ENCODE peak calls at places on chromosomes 12 and 14, in nine cellular contexts. One of them, this sample, is unnamed.

GRCh38 chr12:45051490-45052105 is 699 bp upstream of the DBX2 start:
- DNase-seq in breast epithelium: no peak
- DNase-seq in GM12878: no peak
- DNase-seq in A549: no peak
- DNase-seq in stomach: no peak
- DNase-seq in heart left ventricle: no peak
- DNase-seq in right lobe of liver: no peak
- DNase-seq in tibial nerve: no peak
- DNase-seq in uterus: no peak
- DNase-seq in this sample: no peak

GRCh38 chr14:54353266-54353665 is 43.5 kb upstream of the CDKN3 start:
- DNase-seq in heart left ventricle: no peak
- DNase-seq in GM12878: no peak
- DNase-seq in tibial nerve: no peak
- DNase-seq in right lobe of liver: no peak
- DNase-seq in breast epithelium: no peak
- DNase-seq in A549: no peak
- DNase-seq in stomach: no peak
- DNase-seq in uterus: no peak
- DNase-seq in this sample: no peak

GRCh38 chr14:45038865-45039264 is 45.1 kb upstream of the PRPF39 start:
- DNase-seq in A549: no peak
- DNase-seq in uterus: no peak
- DNase-seq in heart left ventricle: no peak
- DNase-seq in stomach: no peak
- DNase-seq in tibial nerve: no peak
- DNase-seq in right lobe of liver: no peak
- DNase-seq in breast epithelium: no peak
- DNase-seq in GM12878: no peak
- DNase-seq in this sample: no peak

GRCh38 chr12:68462799-68463198 is 130.6 kb upstream of the MDM1 start:
- DNase-seq in uterus: no peak
- DNase-seq in right lobe of liver: no peak
- DNase-seq in GM12878: no peak
- DNase-seq in heart left ventricle: no peak
- DNase-seq in A549: no peak
- DNase-seq in breast epithelium: no peak
- DNase-seq in tibial nerve: no peak
- DNase-seq in stomach: no peak
- DNase-seq in this sample: no peak

GRCh38 chr12:19981944-19982343 is 386.4 kb upstream of the PDE3A start:
- DNase-seq in A549: no peak
- DNase-seq in GM12878: no peak
- DNase-seq in right lobe of liver: no peak
- DNase-seq in stomach: no peak
- DNase-seq in uterus: no peak
- DNase-seq in heart left ventricle: no peak
- DNase-seq in tibial nerve: no peak
- DNase-seq in breast epithelium: no peak
- DNase-seq in this sample: no peak

GRCh38 chr12:130436741-130437501 is 99.2 kb downstream of the PIWIL1 start:
- DNase-seq in uterus: no peak
- DNase-seq in GM12878: no peak
- DNase-seq in tibial nerve: no peak
- DNase-seq in right lobe of liver: peak; percentile 41
- DNase-seq in breast epithelium: no peak
- DNase-seq in stomach: no peak
- DNase-seq in A549: no peak
- DNase-seq in heart left ventricle: no peak
- DNase-seq in this sample: peak; percentile 74

GRCh38 chr12:34198924-34199323 is 176.6 kb downstream of the ALG10 start:
- DNase-seq in GM12878: no peak
- DNase-seq in stomach: no peak
- DNase-seq in right lobe of liver: no peak
- DNase-seq in uterus: no peak
- DNase-seq in A549: no peak
- DNase-seq in breast epithelium: no peak
- DNase-seq in heart left ventricle: no peak
- DNase-seq in tibial nerve: no peak
- DNase-seq in this sample: no peak

GRCh38 chr12:86179855-86180254 is 76.3 kb downstream of the MGAT4C start:
- DNase-seq in breast epithelium: no peak
- DNase-seq in heart left ventricle: no peak
- DNase-seq in right lobe of liver: no peak
- DNase-seq in uterus: no peak
- DNase-seq in A549: no peak
- DNase-seq in tibial nerve: no peak
- DNase-seq in stomach: no peak
- DNase-seq in GM12878: no peak
- DNase-seq in this sample: no peak

GRCh38 chr14:34246206-34246605 is 215.8 kb downstream of the SPTSSA start:
- DNase-seq in A549: no peak
- DNase-seq in stomach: no peak
- DNase-seq in breast epithelium: no peak
- DNase-seq in GM12878: no peak
- DNase-seq in tibial nerve: no peak
- DNase-seq in heart left ventricle: no peak
- DNase-seq in right lobe of liver: no peak
- DNase-seq in uterus: no peak
- DNase-seq in this sample: no peak

GRCh38 chr12:45893240-45893639 is 97.1 kb downstream of the SCAF11 start:
- DNase-seq in uterus: no peak
- DNase-seq in A549: no peak
- DNase-seq in GM12878: no peak
- DNase-seq in breast epithelium: no peak
- DNase-seq in tibial nerve: no peak
- DNase-seq in heart left ventricle: no peak
- DNase-seq in right lobe of liver: no peak
- DNase-seq in stomach: no peak
- DNase-seq in this sample: no peak

DNA sequence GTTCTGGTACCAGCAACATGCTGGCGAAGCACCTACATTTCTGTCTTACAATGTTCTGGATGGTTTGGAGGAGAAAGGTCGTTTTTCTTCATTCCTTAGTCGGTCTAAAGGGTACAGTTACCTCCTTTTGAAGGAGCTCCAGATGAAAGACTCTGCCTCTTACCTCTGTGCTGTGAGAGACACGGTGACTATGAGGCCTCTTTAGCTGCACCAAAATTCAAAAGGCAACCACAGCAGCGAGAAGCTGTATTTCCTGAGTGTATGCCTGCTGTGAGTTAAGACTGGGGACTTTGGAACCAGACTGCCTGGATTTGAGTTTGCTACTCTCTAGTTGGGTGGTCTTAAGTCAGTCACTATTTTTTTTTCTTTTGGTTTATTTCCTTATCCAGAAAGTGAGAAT is 8.7 kb upstream of the OR10G2 start:
- DNase-seq in A549: no peak
- DNase-seq in stomach: no peak
- DNase-seq in GM12878: no peak
- DNase-seq in heart left ventricle: no peak
- DNase-seq in tibial nerve: no peak
- DNase-seq in right lobe of liver: no peak
- DNase-seq in breast epithelium: no peak
- DNase-seq in uterus: no peak
- DNase-seq in this sample: no peak
- TF ChIP-seq POLR2A in A549: no peak
- TF ChIP-seq POLR2A in stomach: no peak
- TF ChIP-seq POLR2A in GM12878: no peak
- TF ChIP-seq POLR2A in heart left ventricle: no peak
- TF ChIP-seq POLR2A in tibial nerve: no peak
- TF ChIP-seq POLR2A in right lobe of liver: no peak
- TF ChIP-seq POLR2A in breast epithelium: no peak
- TF ChIP-seq POLR2A in uterus: no peak
- TF ChIP-seq POLR2A in this sample: no peak

GRCh38 chr12:46958599-46959290 is 120.7 kb upstream of the PCED1B start:
- DNase-seq in heart left ventricle: no peak
- DNase-seq in A549: peak; percentile 41
- DNase-seq in stomach: no peak
- DNase-seq in right lobe of liver: no peak
- DNase-seq in breast epithelium: no peak
- DNase-seq in tibial nerve: no peak
- DNase-seq in uterus: no peak
- DNase-seq in GM12878: no peak
- DNase-seq in this sample: no peak

GRCh38 chr12:46952880-46953517 is 126.4 kb upstream of the PCED1B start:
- DNase-seq in GM12878: no peak
- DNase-seq in uterus: no peak
- DNase-seq in A549: no peak
- DNase-seq in right lobe of liver: no peak
- DNase-seq in tibial nerve: no peak
- DNase-seq in breast epithelium: no peak
- DNase-seq in heart left ventricle: no peak
- DNase-seq in stomach: no peak
- DNase-seq in this sample: no peak

GRCh38 chr12:46959484-46959883 is 119.9 kb upstream of the PCED1B start:
- DNase-seq in stomach: no peak
- DNase-seq in breast epithelium: no peak
- DNase-seq in GM12878: no peak
- DNase-seq in heart left ventricle: no peak
- DNase-seq in A549: peak; percentile 24
- DNase-seq in uterus: no peak
- DNase-seq in tibial nerve: no peak
- DNase-seq in right lobe of liver: no peak
- DNase-seq in this sample: no peak

GRCh38 chr12:46958093-46958492 is 121.3 kb upstream of the PCED1B start:
- DNase-seq in tibial nerve: no peak
- DNase-seq in heart left ventricle: no peak
- DNase-seq in GM12878: no peak
- DNase-seq in right lobe of liver: no peak
- DNase-seq in stomach: no peak
- DNase-seq in breast epithelium: no peak
- DNase-seq in uterus: no peak
- DNase-seq in A549: no peak
- DNase-seq in this sample: no peak

DNA sequence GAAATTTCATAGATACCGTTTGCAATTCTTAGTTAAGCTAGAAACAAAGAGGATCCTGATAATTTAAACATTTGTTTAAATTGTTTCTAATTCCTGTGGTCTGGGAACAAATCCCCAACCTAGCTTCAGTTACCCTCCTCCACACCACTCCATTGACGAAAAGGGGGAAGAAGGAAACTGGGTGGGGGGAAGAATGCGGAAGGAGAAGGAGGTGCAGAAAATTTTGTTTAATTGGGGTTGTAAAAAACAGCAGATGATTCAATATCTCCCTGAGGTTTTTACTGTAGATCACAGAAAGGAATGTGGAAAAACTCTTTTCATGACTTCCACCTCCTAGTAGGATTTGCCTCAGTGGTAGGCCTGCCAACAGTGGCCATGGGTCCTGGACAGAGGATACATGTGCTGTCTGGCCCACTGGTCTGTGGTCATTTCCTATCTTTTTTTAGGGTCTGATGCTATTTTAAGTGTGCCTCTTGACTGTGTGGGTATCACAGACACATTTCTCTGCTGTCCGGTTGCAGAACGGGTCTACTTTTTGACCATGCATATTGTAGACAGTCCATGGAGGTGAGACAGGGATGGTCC is 122.9 kb upstream of the PCED1B start:
- DNase-seq in GM12878: no peak
- DNase-seq in heart left ventricle: no peak
- DNase-seq in uterus: no peak
- DNase-seq in breast epithelium: no peak
- DNase-seq in right lobe of liver: no peak
- DNase-seq in tibial nerve: no peak
- DNase-seq in A549: no peak
- DNase-seq in stomach: no peak
- DNase-seq in this sample: no peak
- TF ChIP-seq CTCF in GM12878: no peak
- TF ChIP-seq CTCF in heart left ventricle: no peak
- TF ChIP-seq CTCF in uterus: no peak
- TF ChIP-seq CTCF in breast epithelium: no peak
- TF ChIP-seq CTCF in right lobe of liver: no peak
- TF ChIP-seq CTCF in tibial nerve: no peak
- TF ChIP-seq CTCF in A549: no peak
- TF ChIP-seq CTCF in stomach: no peak
- TF ChIP-seq CTCF in this sample: no peak

DNA sequence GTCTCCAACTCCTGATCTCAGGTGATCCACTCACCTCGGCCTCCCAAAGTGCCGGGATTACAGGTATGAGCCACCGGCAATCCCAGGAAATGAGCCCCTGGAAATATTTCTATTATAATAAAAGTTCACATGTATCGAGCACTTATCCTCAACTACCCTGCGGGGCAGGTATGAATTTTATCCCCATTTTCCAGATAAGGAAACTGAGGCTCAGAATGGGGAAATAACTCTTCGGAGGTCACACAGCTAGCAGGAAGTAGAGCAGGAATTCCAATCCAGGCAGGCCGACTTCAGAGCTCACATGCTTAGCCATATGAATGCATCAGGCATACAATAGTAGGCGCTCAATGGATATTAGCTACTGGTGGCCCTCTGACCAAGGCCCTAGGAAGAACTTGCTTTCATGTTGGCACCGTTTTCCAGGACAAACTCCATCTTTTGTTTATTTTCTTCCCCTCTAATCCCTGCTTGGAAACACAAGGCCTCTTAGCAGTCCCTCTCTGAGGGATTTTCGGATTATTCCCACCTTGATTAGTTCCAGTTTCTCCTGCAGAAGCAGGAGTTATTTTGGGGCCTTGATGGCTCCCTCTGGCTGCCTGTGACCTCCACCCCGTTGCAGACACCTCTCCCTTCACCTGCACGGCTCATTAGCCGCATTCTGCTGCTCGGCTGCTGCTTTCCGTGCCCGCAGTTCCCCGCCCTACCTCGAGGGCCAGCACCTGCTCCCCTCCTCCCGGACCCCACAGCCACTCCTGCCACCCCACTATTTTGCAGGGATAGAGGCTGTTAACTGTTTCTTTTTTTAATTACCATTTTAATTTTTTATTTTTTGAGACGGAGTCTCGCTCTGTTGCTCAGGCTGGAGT is 18.7 kb upstream of the POP5 start:
- DNase-seq in heart left ventricle: no peak
- DNase-seq in A549: no peak
- DNase-seq in stomach: no peak
- DNase-seq in breast epithelium: no peak
- DNase-seq in right lobe of liver: no peak
- DNase-seq in GM12878: no peak
- DNase-seq in tibial nerve: no peak
- DNase-seq in uterus: no peak
- DNase-seq in this sample: no peak
- TF ChIP-seq POLR2A in heart left ventricle: no peak
- TF ChIP-seq POLR2A in A549: no peak
- TF ChIP-seq POLR2A in stomach: no peak
- TF ChIP-seq POLR2A in breast epithelium: no peak
- TF ChIP-seq POLR2A in right lobe of liver: no peak
- TF ChIP-seq POLR2A in GM12878: no peak
- TF ChIP-seq POLR2A in tibial nerve: no peak
- TF ChIP-seq POLR2A in uterus: no peak
- TF ChIP-seq POLR2A in this sample: no peak

DNA sequence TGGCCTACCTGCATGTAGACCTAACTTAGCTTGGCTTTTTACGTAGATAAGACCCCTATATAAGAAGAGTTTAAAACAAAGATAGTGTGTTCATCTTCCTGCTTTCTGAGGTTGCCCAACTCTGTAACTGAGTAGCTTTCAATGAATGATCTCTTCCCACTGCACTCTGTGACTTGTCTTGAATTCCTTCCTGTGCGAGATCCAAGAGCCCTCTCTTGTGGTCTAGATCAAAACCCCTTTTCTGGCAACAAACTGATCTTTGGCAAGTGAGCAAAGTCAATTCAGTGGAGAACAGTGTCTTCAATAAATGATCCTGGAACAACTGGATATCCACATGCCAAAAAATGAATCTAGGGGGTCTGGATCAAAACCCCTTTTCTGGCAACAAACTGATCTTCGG is 8.4 kb downstream of the CFAP54 start:
- DNase-seq in breast epithelium: no peak
- DNase-seq in GM12878: no peak
- DNase-seq in uterus: no peak
- DNase-seq in A549: no peak
- DNase-seq in right lobe of liver: no peak
- DNase-seq in tibial nerve: no peak
- DNase-seq in heart left ventricle: no peak
- DNase-seq in stomach: no peak
- DNase-seq in this sample: no peak
- TF ChIP-seq CTCF in breast epithelium: no peak
- TF ChIP-seq CTCF in GM12878: no peak
- TF ChIP-seq CTCF in uterus: no peak
- TF ChIP-seq CTCF in A549: no peak
- TF ChIP-seq CTCF in right lobe of liver: no peak
- TF ChIP-seq CTCF in tibial nerve: no peak
- TF ChIP-seq CTCF in heart left ventricle: no peak
- TF ChIP-seq CTCF in stomach: no peak
- TF ChIP-seq CTCF in this sample: no peak

This sample was measured in spleen.